ENCODE peak calls at places on chromosomes 13 and 19, in ten cellular contexts. Z is CD4-positive, CD25-positive, alpha-beta regulatory T cell; N is uterus; B is suprapubic skin; G is transverse colon; F is mucosa of descending colon; E is right lobe of liver; Q is heart left ventricle; I is endodermal cell; A is astrocyte. K is an unnamed sample.

GRCh38 chr13:107203146-107203847 is 635.4 kb upstream of the ARGLU1 start:
- DNase-seq in B (no peak), Z (no peak), F (peak; percentile 16), N (no peak), E (no peak), G (no peak), I (peak; percentile 82), A (no peak), Q (no peak), K (peak; percentile 39)

GRCh38 chr19:10399878-10400277 is 3.5 kb downstream of the CDC37 start:
- DNase-seq in A (no peak), Q (peak; percentile 78), E (no peak), Z (no peak), G (no peak), B (no peak), F (no peak), I (no peak), N (no peak), K (no peak)

GRCh38 chr13:69595181-69595580 is 512.4 kb upstream of the ATXN8OS start:
- DNase-seq in G (no peak), I (no peak), A (no peak), Z (no peak), N (no peak), Q (no peak), E (no peak), B (no peak), F (no peak), K (no peak)

GRCh38 chr13:30422056-30422914 is at the start of gene UBE2L5:
- DNase-seq in I (peak; percentile 95), G (peak; percentile 79), E (peak; percentile 89), N (peak; percentile 93), Z (peak; percentile 65), B (peak; percentile 86), F (peak; percentile 72), A (peak; percentile 79), Q (peak; percentile 82), K (peak; percentile 88)

GRCh38 chr19:49987159-49987698 is 26.3 kb upstream of the SIGLEC11 start:
- DNase-seq in Q (peak; percentile 88), A (peak; percentile 91), E (peak; percentile 88), N (peak; percentile 84), I (peak; percentile 99), F (peak; percentile 97), G (peak; percentile 86), B (peak; percentile 83), Z (peak; percentile 81), K (no peak)

GRCh38 chr13:101455863-101456262 is 3.4 kb downstream of the ITGBL1 start:
- DNase-seq in N (no peak), Q (no peak), G (no peak), E (no peak), F (no peak), I (no peak), A (peak; percentile 97), Z (no peak), B (no peak), K (no peak)

GRCh38 chr13:20387441-20387971 is 138.2 kb downstream of the CRYL1 start:
- DNase-seq in A (peak; percentile 51), E (no peak), B (no peak), I (no peak), Q (no peak), G (no peak), N (no peak), F (no peak), Z (no peak), K (no peak)

GRCh38 chr19:45668342-45668871 is 386 bp downstream of the GIPR start:
- DNase-seq in Q (no peak), I (no peak), E (no peak), A (no peak), G (peak; percentile 34), F (peak; percentile 40), Z (no peak), B (no peak), N (no peak), K (no peak)

DNA sequence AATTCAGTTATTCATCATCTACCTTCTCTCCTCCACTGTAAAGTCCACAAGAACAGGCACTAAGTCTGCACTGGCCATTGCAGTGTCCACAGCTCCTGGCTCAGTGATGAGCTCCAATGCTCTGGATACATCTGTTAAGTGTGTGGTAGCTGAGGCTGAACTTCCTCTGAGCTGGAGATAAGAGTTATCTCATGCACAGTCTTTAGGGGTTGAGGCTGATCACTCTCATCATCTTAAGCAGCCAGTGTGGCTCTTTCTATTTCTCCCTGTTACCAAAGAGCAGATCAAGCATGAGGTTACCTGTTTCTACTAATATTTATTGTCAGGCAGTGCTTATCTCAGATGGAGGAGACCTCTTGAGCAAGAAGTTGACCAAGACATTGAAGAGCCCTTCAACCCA is 6.6 kb upstream of the OR10H2 start:
- DNase-seq in A (no peak), I (no peak), Z (no peak), B (no peak), E (no peak), Q (no peak), F (no peak), N (no peak), G (no peak), K (no peak)
- H3K4me1 ChIP-seq in A (no peaks in the 10 kb centered on the region), I (no peaks in the 10 kb centered on the region), Z (no peaks in the 10 kb centered on the region), B (peaks cover 3% of the 10 kb centered on the region), E (no peaks in the 10 kb centered on the region), Q (no peaks in the 10 kb centered on the region), F (peaks cover 4% of the 10 kb centered on the region), N (no peaks in the 10 kb centered on the region), G (peaks cover 3% of the 10 kb centered on the region), K (no peaks in the 10 kb centered on the region)

GRCh38 chr19:57615346-57615745 is 1.3 kb downstream of the ZNF134 start:
- DNase-seq in Q (no peak), E (no peak), A (no peak), G (no peak), Z (no peak), I (no peak), N (no peak), B (no peak), F (no peak), K (no peak)
- H3K36me3 ChIP-seq in Q (peaks cover 36% of the 10 kb centered on the region), E (peaks cover 4% of the 10 kb centered on the region), A (peaks cover 26% of the 10 kb centered on the region), G (peaks cover 6% of the 10 kb centered on the region), Z (peaks cover 50% of the 10 kb centered on the region), I (peaks cover 56% of the 10 kb centered on the region), N (no peaks in the 10 kb centered on the region), B (peaks cover 48% of the 10 kb centered on the region), F (peaks cover 18% of the 10 kb centered on the region), K (peaks cover 54% of the 10 kb centered on the region)

DNA sequence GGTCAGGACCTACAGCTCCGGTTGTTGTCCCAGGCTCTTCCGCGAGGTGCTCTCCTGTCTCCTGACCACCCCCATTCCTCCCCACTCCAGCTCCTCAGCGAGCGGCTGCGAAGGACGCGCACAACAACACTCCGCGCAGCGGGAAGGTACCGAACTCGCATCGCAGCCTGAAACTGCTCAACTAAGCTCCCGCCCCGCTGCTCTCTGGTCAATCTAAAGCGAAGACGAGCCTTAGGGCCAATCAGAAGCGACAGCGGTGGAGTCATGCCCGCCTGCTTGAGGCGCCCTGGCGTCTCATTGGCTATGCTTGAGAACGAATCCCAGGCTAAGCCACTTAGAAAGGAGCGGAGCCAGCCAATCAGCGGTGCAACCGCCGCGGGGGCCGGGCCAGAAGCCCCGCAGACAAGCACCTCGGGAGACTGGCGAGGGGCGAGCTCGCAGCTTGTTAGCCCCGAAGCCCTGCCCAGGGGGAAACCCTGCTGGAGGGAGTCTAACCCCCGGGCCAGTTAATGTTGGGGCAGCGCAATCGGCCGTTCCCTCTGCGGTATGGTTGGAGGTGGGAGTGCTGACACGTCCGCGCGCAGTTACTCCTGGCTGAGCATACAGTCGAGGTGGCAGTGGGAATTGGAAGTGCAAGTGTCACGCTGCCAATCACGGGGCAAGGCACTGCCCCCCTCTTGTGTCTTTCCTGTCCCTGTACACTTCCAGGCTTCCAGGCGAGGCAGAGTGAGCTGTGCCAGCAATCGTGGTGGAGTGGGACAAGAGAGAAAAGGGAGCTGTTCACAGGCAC is 1.9 kb upstream of the ZBTB32 start:
- DNase-seq in Q (peak; percentile 97), N (peak; percentile 96), Z (peak; percentile 99), G (peak; percentile 96), I (peak; percentile 99), B (peak; percentile 98), E (peak; percentile 96), F (peak; percentile 97), A (peak; percentile 96), K (peak; percentile 97)
- H3K4me3 ChIP-seq in Q (peak overlapping the region; percentile 67), N (peak overlapping the region; percentile 51), Z (peak overlapping the region; percentile 67), G (peak overlapping the region; percentile 44), I (peak overlapping the region; percentile 85), B (peak overlapping the region; percentile 64), E (peak overlapping the region; percentile 59), F (no peak overlapping the region), A (peak overlapping the region; percentile 61), K (peak overlapping the region; percentile 72)

GRCh38 chr19:15913830-15914229 is 16.0 kb upstream of the CYP4F2 start:
- DNase-seq in Z (no peak), A (no peak), B (peak; percentile 39), G (no peak), N (no peak), E (no peak), F (no peak), I (no peak), Q (no peak), K (no peak)
- H3K4me1 ChIP-seq in Z (no peaks in the 10 kb centered on the region), A (no peaks in the 10 kb centered on the region), B (peaks cover 7% of the 10 kb centered on the region), G (no peaks in the 10 kb centered on the region), N (no peaks in the 10 kb centered on the region), E (no peaks in the 10 kb centered on the region), F (no peaks in the 10 kb centered on the region), I (no peaks in the 10 kb centered on the region), Q (no peaks in the 10 kb centered on the region), K (no peaks in the 10 kb centered on the region)